ENCODE peak calls at places on chromosomes 5 and 9, in seven cellular contexts. V is HCT116, Z is A549, S is SK-N-SH, U is K562, O is HepG2, C is GM12878. A is an unnamed sample.
A peak's percentile ranks its signal among the peaks of the same experiment; 100 is the strongest.

GRCh38 chr9:120368799-120369198 is 211.2 kb downstream of the CDK5RAP2 start:
- DNase-seq in V (no peak), Z (no peak), S (no peak), U (peak; percentile 67), O (no peak), C (no peak), A (no peak)

GRCh38 chr5:151699071-151699901 is 12.6 kb upstream of the SPARC start:
- DNase-seq in V (no peak), Z (peak; percentile 61), S (no peak), U (no peak), O (peak; percentile 52), C (no peak), A (peak; percentile 94)

GRCh38 chr5:102971693-102972293 is 148.1 kb downstream of the GIN1 start:
- DNase-seq in V (peak; percentile 26), Z (peak; percentile 15), S (no peak), U (no peak), O (peak; percentile 1), C (no peak), A (peak; percentile 40)

GRCh38 chr5:29460946-29461538 is 1732.4 kb upstream of the CDH6 start:
- DNase-seq in V (no peak), Z (no peak), S (no peak), U (no peak), O (no peak), C (no peak), A (no peak)

GRCh38 chr5:12320331-12320730 is 416.1 kb upstream of the CTNND2 start:
- DNase-seq in V (no peak), Z (no peak), S (no peak), U (no peak), O (no peak), C (no peak), A (no peak)

GRCh38 chr9:109912082-109912581 is 132.1 kb downstream of the PALM2AKAP2 start:
- DNase-seq in V (no peak), Z (no peak), S (no peak), U (no peak), O (no peak), C (no peak), A (peak; percentile 97)

GRCh38 chr5:169442354-169443248 is 141.0 kb upstream of the SPDL1 start:
- DNase-seq in V (no peak), Z (no peak), S (no peak), U (no peak), O (no peak), C (no peak), A (no peak)

GRCh38 chr5:126055348-126055729 is 367.9 kb upstream of the GRAMD2B start:
- DNase-seq in V (no peak), Z (no peak), S (peak; percentile 21), U (no peak), O (no peak), C (no peak), A (no peak)

GRCh38 chr5:174053891-174054290 is 8.4 kb downstream of the NSG2 start:
- DNase-seq in V (no peak), Z (no peak), S (no peak), U (no peak), O (no peak), C (no peak), A (no peak)

GRCh38 chr5:110105692-110106091 is 416.0 kb downstream of the MAN2A1 start:
- DNase-seq in V (no peak), Z (no peak), S (no peak), U (no peak), O (peak; percentile 79), C (no peak), A (no peak)

GRCh38 chr9:22817181-22817580 is 370.6 kb downstream of the DMRTA1 start:
- DNase-seq in V (no peak), Z (no peak), S (no peak), U (no peak), O (no peak), C (no peak), A (no peak)

GRCh38 chr5:177085985-177086917 is at the start of gene FGFR4:
- DNase-seq in V (peak; percentile 78), Z (peak; percentile 79), S (peak; percentile 99), U (peak; percentile 99), O (peak; percentile 65), C (peak; percentile 12), A (no peak)

GRCh38 chr9:86600977-86601376 is 246.8 kb upstream of the TUT7 start:
- DNase-seq in V (no peak), Z (no peak), S (no peak), U (no peak), O (no peak), C (no peak), A (no peak)

GRCh38 chr5:14105717-14106435 is 37.3 kb upstream of the TRIO start:
- DNase-seq in V (peak; percentile 67), Z (peak; percentile 69), S (no peak), U (no peak), O (peak; percentile 22), C (no peak), A (peak; percentile 83)

GRCh38 chr9:123339666-123340414 is 16.2 kb upstream of the CRB2 start:
- DNase-seq in V (no peak), Z (no peak), S (no peak), U (no peak), O (no peak), C (peak; percentile 78), A (no peak)

GRCh38 chr5:54329731-54330709 is 19.6 kb upstream of the ARL15 start:
- DNase-seq in V (no peak), Z (no peak), S (no peak), U (no peak), O (no peak), C (no peak), A (no peak)

GRCh38 chr5:163373401-163374066 is 63.9 kb upstream of the CCNG1 start:
- DNase-seq in V (no peak), Z (no peak), S (no peak), U (no peak), O (no peak), C (no peak), A (no peak)

GRCh38 chr9:113933188-113933587 is 57.1 kb downstream of the ZNF618 start:
- DNase-seq in V (no peak), Z (no peak), S (no peak), U (no peak), O (no peak), C (no peak), A (peak; percentile 10)

GRCh38 chr9:38180631-38181030 is 111.6 kb upstream of the SHB start:
- DNase-seq in V (no peak), Z (no peak), S (no peak), U (no peak), O (no peak), C (no peak), A (no peak)

GRCh38 chr9:5085993-5086392 is 99.4 kb downstream of the INSL6 start:
- DNase-seq in V (no peak), Z (no peak), S (no peak), U (no peak), O (no peak), C (no peak), A (no peak)

GRCh38 chr5:76809141-76809540 is 9.7 kb upstream of the F2RL1 start:
- DNase-seq in V (no peak), Z (no peak), S (no peak), U (no peak), O (no peak), C (no peak), A (no peak)

GRCh38 chr9:90433398-90433890 is 209.2 kb downstream of the DIRAS2 start:
- DNase-seq in V (no peak), Z (peak; percentile 32), S (no peak), U (no peak), O (no peak), C (no peak), A (no peak)

GRCh38 chr5:157253547-157253946 is 12.4 kb upstream of the CYFIP2 start:
- DNase-seq in V (peak; percentile 28), Z (peak; percentile 69), S (peak; percentile 86), U (peak; percentile 59), O (peak; percentile 35), C (no peak), A (peak; percentile 57)

GRCh38 chr5:151051066-151051930 is 29.5 kb downstream of the TNIP1 start:
- DNase-seq in V (peak; percentile 56), Z (peak; percentile 85), S (peak; percentile 86), U (peak; percentile 75), O (peak; percentile 68), C (peak; percentile 43), A (peak; percentile 81)

GRCh38 chr9:110814159-110814558 is 145.6 kb downstream of the MUSK start:
- DNase-seq in V (no peak), Z (no peak), S (no peak), U (no peak), O (no peak), C (no peak), A (no peak)

GRCh38 chr5:150162142-150162513 is 4.5 kb upstream of the CDX1 start:
- DNase-seq in V (no peak), Z (no peak), S (no peak), U (no peak), O (no peak), C (no peak), A (no peak)

GRCh38 chr5:180873628-180874520 is 12.8 kb upstream of the ZFP62 start:
- DNase-seq in V (no peak), Z (no peak), S (no peak), U (peak; percentile 71), O (no peak), C (peak; percentile 36), A (no peak)

GRCh38 chr9:7324031-7324654 is 475.4 kb downstream of the DMAC1 start:
- DNase-seq in V (no peak), Z (no peak), S (no peak), U (no peak), O (no peak), C (no peak), A (no peak)

GRCh38 chr5:41869739-41870620 is at the start of gene OXCT1:
- DNase-seq in V (peak; percentile 67), Z (peak; percentile 34), S (peak; percentile 88), U (peak; percentile 77), O (peak; percentile 10), C (peak; percentile 45), A (peak; percentile 82)
- TF ChIP-seq CTCF in V (no peak), Z (no peak), S (no peak), U (no peak), O (no peak), C (no peak), A (no peak)

DNA sequence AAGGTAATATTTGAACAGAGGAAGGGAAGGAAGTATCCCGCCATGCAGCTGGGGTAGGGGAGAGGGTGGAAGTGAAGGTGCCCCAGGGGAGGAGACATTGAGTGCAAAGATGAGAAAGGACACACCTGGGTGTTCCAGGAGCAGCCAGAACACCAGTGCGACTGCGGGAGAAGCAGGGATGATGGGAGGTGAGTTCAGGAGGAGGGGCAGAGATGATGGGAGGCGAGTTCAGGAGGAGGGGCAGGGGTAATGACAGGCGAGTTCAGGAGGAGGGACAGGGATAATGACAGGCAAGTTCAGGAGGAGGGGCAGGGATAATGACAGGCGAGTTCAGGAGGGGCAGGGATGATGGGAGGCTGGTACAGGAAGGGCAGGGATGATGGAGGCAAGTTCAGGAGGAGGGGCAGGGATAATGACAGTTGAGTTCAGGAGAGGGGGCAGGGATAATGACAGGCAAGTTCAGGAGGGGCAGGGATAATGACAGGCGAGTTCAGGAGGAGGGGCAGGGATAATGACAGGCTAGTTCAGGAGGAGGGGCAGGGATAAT is 17.2 kb upstream of the SPOCK1 start:
- DNase-seq in V (no peak), Z (no peak), S (no peak), U (no peak), O (no peak), C (no peak), A (no peak)
- TF ChIP-seq MAX in V (no peak), Z (no peak), S (no peak), U (no peak), O (no peak), C (no peak), A (no peak)

GRCh38 chr5:81904861-81905260 is 67.0 kb upstream of the ATG10 start:
- DNase-seq in V (no peak), Z (no peak), S (no peak), U (no peak), O (no peak), C (no peak), A (no peak)
- H3K9me3 ChIP-seq in V (no peaks in the 10 kb centered on the region), Z (no peaks in the 10 kb centered on the region), S (no peaks in the 10 kb centered on the region), U (no peaks in the 10 kb centered on the region), O (no peaks in the 10 kb centered on the region), C (no peaks in the 10 kb centered on the region), A (no peaks in the 10 kb centered on the region)

GRCh38 chr5:33579789-33580188 is 139.0 kb downstream of the TARS1 start:
- DNase-seq in V (no peak), Z (no peak), S (no peak), U (no peak), O (no peak), C (no peak), A (no peak)
- TF ChIP-seq CTCF in V (peak; percentile 20), Z (no peak), S (no peak), U (no peak), O (no peak), C (no peak), A (no peak)